ENCODE peak calls at places on chromosome 17, in eight cellular contexts. X, M, C, K, F, W, U and P are unnamed samples.

GRCh38 chr17:51217946-51218345 is 41.9 kb downstream of the MBTD1 start:
- DNase-seq in U (no peak), K (no peak), F (no peak), C (no peak), M (no peak), X (no peak), W (no peak), P (no peak)

GRCh38 chr17:55784666-55785065 is 33.8 kb downstream of the PCTP start:
- DNase-seq in C (no peak), M (no peak), U (no peak), X (no peak), K (no peak), F (no peak), W (no peak), P (no peak)

GRCh38 chr17:81693491-81694360 is 9.4 kb upstream of the MRPL12 start:
- DNase-seq in U (no peak), F (no peak), X (no peak), C (no peak), W (peak), M (no peak), K (no peak), P (no peak)

GRCh38 chr17:15957608-15958307 is 12.8 kb downstream of the ADORA2B start:
- DNase-seq in X (no peak), W (no peak), M (no peak), K (no peak), U (no peak), F (no peak), C (no peak), P (no peak)

GRCh38 chr17:6205525-6205924 is 135.3 kb downstream of the WSCD1 start:
- DNase-seq in C (no peak), M (no peak), U (no peak), W (no peak), X (no peak), F (no peak), K (no peak), P (no peak)

GRCh38 chr17:66507103-66507923 is 204.9 kb downstream of the PRKCA start:
- DNase-seq in X (no peak), U (no peak), W (no peak), K (no peak), C (peak), M (peak), F (peak), P (no peak)

GRCh38 chr17:5237541-5238016 is 2.9 kb upstream of the SCIMP start:
- DNase-seq in M (peak), U (peak), X (peak), C (peak), F (peak), K (no peak), W (peak), P (no peak)

GRCh38 chr17:48045270-48046001 is 2.7 kb upstream of the NFE2L1 start:
- DNase-seq in K (no peak), X (peak), C (no peak), U (no peak), M (no peak), W (no peak), F (peak), P (no peak)

GRCh38 chr17:82200743-82201497 is 11.7 kb downstream of the CCDC57 start:
- DNase-seq in X (no peak), M (no peak), C (no peak), U (no peak), K (no peak), F (no peak), W (no peak), P (no peak)

GRCh38 chr17:50538549-50539410 is 6.2 kb downstream of the EPN3 start:
- DNase-seq in W (peak), K (no peak), X (no peak), C (no peak), F (no peak), U (no peak), M (no peak), P (no peak)

GRCh38 chr17:76121932-76122383 is 18.4 kb upstream of the EXOC7 start:
- DNase-seq in U (no peak), W (no peak), F (no peak), C (no peak), K (no peak), M (no peak), X (no peak), P (no peak)

GRCh38 chr17:65254166-65254565 is 117.0 kb downstream of the RGS9 start:
- DNase-seq in F (peak), M (no peak), U (no peak), X (no peak), K (no peak), W (no peak), C (no peak), P (no peak)

GRCh38 chr17:75778861-75779249 is 5.8 kb upstream of the UNK start:
- DNase-seq in K (no peak), U (no peak), M (no peak), X (no peak), F (no peak), C (no peak), W (peak), P (no peak)

GRCh38 chr17:60971515-60972369 is 294.1 kb downstream of the BCAS3 start:
- DNase-seq in K (peak), M (peak), F (peak), C (peak), U (no peak), W (peak), X (no peak), P (no peak)

GRCh38 chr17:73420897-73421296 is 109.1 kb upstream of the CDC42EP4 start:
- DNase-seq in X (no peak), W (peak), K (no peak), C (no peak), U (no peak), M (peak), F (peak), P (no peak)

GRCh38 chr17:80362428-80363119 is 52.4 kb upstream of the ENDOV start:
- DNase-seq in W (no peak), M (no peak), U (no peak), K (no peak), C (peak), F (peak), X (no peak), P (no peak)

GRCh38 chr17:82285141-82285540 is 11.6 kb upstream of the CSNK1D start:
- DNase-seq in X (no peak), K (no peak), W (no peak), F (no peak), U (no peak), M (no peak), C (no peak), P (no peak)

GRCh38 chr17:14833201-14833773 is 431.8 kb downstream of the PMP22 start:
- DNase-seq in K (no peak), X (no peak), W (no peak), M (peak), C (peak), U (no peak), F (peak), P (no peak)

GRCh38 chr17:41329279-41329925 is 13.9 kb upstream of the KRTAP17-1 start:
- DNase-seq in M (peak), K (no peak), W (peak), U (peak), X (no peak), F (peak), C (peak), P (no peak)

GRCh38 chr17:54900457-54901229 is at the start of gene TOM1L1:
- DNase-seq in X (peak), F (peak), M (peak), W (peak), K (no peak), U (peak), C (peak), P (peak)

GRCh38 chr17:31919802-31920525 is 16.8 kb upstream of the SUZ12 start:
- DNase-seq in K (no peak), U (no peak), F (peak), X (no peak), W (no peak), M (no peak), C (peak), P (no peak)

GRCh38 chr17:44549736-44550135 is 7.5 kb upstream of the FZD2 start:
- DNase-seq in U (no peak), W (no peak), M (no peak), K (no peak), C (no peak), X (no peak), F (no peak), P (no peak)

GRCh38 chr17:9977175-9977574 is 72.1 kb upstream of the RCVRN start:
- DNase-seq in U (no peak), W (no peak), F (no peak), K (no peak), M (no peak), X (no peak), C (no peak), P (no peak)